ENCODE peak calls at places on chromosome 21, in five cellular contexts. V, C, H, Z and G are unnamed samples.

GRCh38 chr21:37681711-37682110 is 234.5 kb downstream of the KCNJ6 start:
- DNase-seq in V (no peak), C (no peak), H (no peak), Z (no peak), G (no peak)

GRCh38 chr21:36337099-36337509 is 17.1 kb downstream of the MORC3 start:
- DNase-seq in V (no peak), C (no peak), H (no peak), Z (no peak), G (no peak)

GRCh38 chr21:33230518-33231324 is 983 bp downstream of the IFNAR2 start:
- DNase-seq in V (peak; percentile 24), C (peak; percentile 61), H (peak; percentile 23), Z (peak; percentile 28), G (peak; percentile 52)

GRCh38 chr21:36661511-36662309 is 37.2 kb upstream of the SIM2 start:
- DNase-seq in V (no peak), C (no peak), H (no peak), Z (no peak), G (no peak)

GRCh38 chr21:34889287-34889536 is 159.9 kb downstream of the RUNX1 start:
- DNase-seq in V (peak; percentile 33), C (peak; percentile 69), H (no peak), Z (no peak), G (no peak)

GRCh38 chr21:34077888-34078287 is 4.5 kb downstream of the MRPS6 start:
- DNase-seq in V (no peak), C (no peak), H (no peak), Z (no peak), G (no peak)

GRCh38 chr21:40472026-40472425 is 374.9 kb downstream of the DSCAM start:
- DNase-seq in V (no peak), C (no peak), H (no peak), Z (no peak), G (no peak)

GRCh38 chr21:34517491-34518245 is 5.7 kb upstream of the KCNE1 start:
- DNase-seq in V (no peak), C (no peak), H (no peak), Z (no peak), G (no peak)

GRCh38 chr21:43917515-43918384 is 52.7 kb downstream of the AGPAT3 start:
- DNase-seq in V (no peak), C (peak; percentile 31), H (no peak), Z (no peak), G (no peak)

GRCh38 chr21:36548866-36549265 is 68.9 kb upstream of the CLDN14 start:
- DNase-seq in V (no peak), C (no peak), H (no peak), Z (no peak), G (no peak)

GRCh38 chr21:25079053-25079452 is 528.2 kb downstream of the MRPL39 start:
- DNase-seq in V (no peak), C (no peak), H (no peak), Z (no peak), G (no peak)

GRCh38 chr21:28865488-28866186 is 127.0 kb downstream of the LTN1 start:
- DNase-seq in V (no peak), C (no peak), H (no peak), Z (no peak), G (no peak)

GRCh38 chr21:33240404-33240803 is 10.7 kb downstream of the IFNAR2 start:
- DNase-seq in V (no peak), C (no peak), H (no peak), Z (no peak), G (no peak)

GRCh38 chr21:16072692-16073091 is 342.9 kb downstream of the USP25 start:
- DNase-seq in V (no peak), C (no peak), H (no peak), Z (peak; percentile 67), G (peak; percentile 38)

GRCh38 chr21:35050348-35051286 is 1.5 kb upstream of the RUNX1 start:
- DNase-seq in V (no peak), C (no peak), H (no peak), Z (no peak), G (no peak)

GRCh38 chr21:44875341-44875740 is 1.9 kb upstream of the PTTG1IP start:
- DNase-seq in V (no peak), C (no peak), H (no peak), Z (no peak), G (no peak)

GRCh38 chr21:35559881-35560280 is 500.4 kb downstream of the SETD4 start:
- DNase-seq in V (no peak), C (no peak), H (no peak), Z (no peak), G (no peak)

GRCh38 chr21:36156815-36157670 is at the start of gene DOP1B:
- DNase-seq in V (peak; percentile 9), C (no peak), H (no peak), Z (no peak), G (no peak)

GRCh38 chr21:21436012-21436545 is 437.9 kb downstream of the NCAM2 start:
- DNase-seq in V (no peak), C (no peak), H (no peak), Z (no peak), G (peak; percentile 54)

GRCh38 chr21:39630827-39631226 is 18.1 kb downstream of the B3GALT5 start:
- DNase-seq in V (no peak), C (no peak), H (no peak), Z (no peak), G (no peak)

GRCh38 chr21:36700961-36701911 is 2.3 kb downstream of the SIM2 start:
- DNase-seq in V (no peak), C (no peak), H (no peak), Z (no peak), G (no peak)

GRCh38 chr21:42721341-42721824 is 68.0 kb downstream of the PDE9A start:
- DNase-seq in V (no peak), C (no peak), H (no peak), Z (no peak), G (no peak)

GRCh38 chr21:25215698-25216384 is 391.4 kb downstream of the MRPL39 start:
- DNase-seq in V (no peak), C (no peak), H (no peak), Z (no peak), G (no peak)

GRCh38 chr21:43637530-43637929 is 21.8 kb downstream of the HSF2BP start:
- DNase-seq in V (no peak), C (no peak), H (no peak), Z (no peak), G (no peak)

GRCh38 chr21:26769613-26770188 is 75.5 kb downstream of the ADAMTS1 start:
- DNase-seq in V (no peak), C (no peak), H (no peak), Z (no peak), G (no peak)

GRCh38 chr21:42400525-42400924 is 3.2 kb upstream of the UBASH3A start:
- DNase-seq in V (no peak), C (no peak), H (no peak), Z (no peak), G (no peak)

GRCh38 chr21:40618216-40618615 is 228.7 kb downstream of the DSCAM start:
- DNase-seq in V (no peak), C (no peak), H (no peak), Z (no peak), G (no peak)

GRCh38 chr21:35227774-35228173 is 178.7 kb upstream of the RUNX1 start:
- DNase-seq in V (no peak), C (no peak), H (no peak), Z (no peak), G (no peak)

GRCh38 chr21:25565272-25566199 is 41.7 kb downstream of the MRPL39 start:
- DNase-seq in V (no peak), C (no peak), H (no peak), Z (no peak), G (no peak)

GRCh38 chr21:42386034-42386591 is 9.7 kb downstream of the TMPRSS3 start:
- DNase-seq in V (no peak), C (no peak), H (no peak), Z (no peak), G (no peak)

GRCh38 chr21:44255519-44255981 is 6.1 kb downstream of the DNMT3L start:
- DNase-seq in V (no peak), C (no peak), H (no peak), Z (no peak), G (no peak)

GRCh38 chr21:44628707-44629391 is 2.0 kb downstream of the KRTAP10-9 start:
- DNase-seq in V (no peak), C (no peak), H (no peak), Z (no peak), G (no peak)

GRCh38 chr21:42423197-42423675 is 19.5 kb downstream of the UBASH3A start:
- DNase-seq in V (no peak), C (peak; percentile 55), H (peak; percentile 39), Z (no peak), G (no peak)

GRCh38 chr21:15199414-15199813 is 134.6 kb upstream of the NRIP1 start:
- DNase-seq in V (no peak), C (no peak), H (no peak), Z (no peak), G (no peak)

GRCh38 chr21:37249112-37249904 is 17.8 kb downstream of the VPS26C start:
- DNase-seq in V (no peak), C (no peak), H (no peak), Z (no peak), G (no peak)

GRCh38 chr21:34603710-34604057 is 11.2 kb downstream of the RCAN1 start:
- DNase-seq in V (no peak), C (no peak), H (no peak), Z (no peak), G (no peak)

GRCh38 chr21:31110430-31110829 is 72.2 kb upstream of the KRTAP19-8 start:
- DNase-seq in V (no peak), C (no peak), H (no peak), Z (no peak), G (no peak)

GRCh38 chr21:34813266-34813886 is 144.6 kb downstream of the CLIC6 start:
- DNase-seq in V (no peak), C (no peak), H (no peak), Z (no peak), G (no peak)

GRCh38 chr21:38438476-38438893 is 59.8 kb downstream of the ERG start:
- DNase-seq in V (no peak), C (no peak), H (no peak), Z (no peak), G (peak; percentile 79)

GRCh38 chr21:43922949-43923348 is 57.9 kb downstream of the AGPAT3 start:
- DNase-seq in V (no peak), C (no peak), H (no peak), Z (no peak), G (no peak)